ENCODE peak calls at places on chromosomes 16 and 17, in eight cellular contexts. T, R, W, S, Z, V, K and Y are unnamed samples.

GRCh38 chr17:38586788-38587187 is 19.0 kb downstream of the SRCIN1 start:
- DNase-seq in T (no peak), Z (no peak), R (no peak), V (no peak), S (no peak), K (no peak), W (no peak), Y (no peak)

GRCh38 chr16:85757341-85757822 is 6.5 kb upstream of the C16orf74 start:
- DNase-seq in V (no peak), S (no peak), W (no peak), T (no peak), Z (peak; percentile 67), K (no peak), R (no peak), Y (no peak)

GRCh38 chr17:35616506-35616905 is 29.4 kb downstream of the AP2B1 start:
- DNase-seq in Z (no peak), S (no peak), V (no peak), W (no peak), K (no peak), T (no peak), R (no peak), Y (no peak)

GRCh38 chr16:88978608-88979346 is 1.8 kb upstream of the CBFA2T3 start:
- DNase-seq in S (no peak), K (no peak), R (no peak), Z (no peak), T (no peak), V (no peak), W (no peak), Y (no peak)

GRCh38 chr16:96935-97381 is 18.9 kb downstream of the MPG start:
- DNase-seq in K (peak; percentile 92), V (peak; percentile 93), R (no peak), T (peak; percentile 96), Z (no peak), W (peak; percentile 86), S (peak; percentile 93), Y (peak; percentile 81)

GRCh38 chr16:85286970-85287814 is 174.9 kb upstream of the CIBAR2 start:
- DNase-seq in W (no peak), K (no peak), V (no peak), R (no peak), Z (no peak), S (no peak), T (peak; percentile 77), Y (no peak)

GRCh38 chr16:5874899-5875298 is 777.3 kb upstream of the EEF2KMT start:
- DNase-seq in R (no peak), W (no peak), V (no peak), Z (no peak), S (no peak), K (no peak), T (no peak), Y (no peak)

GRCh38 chr16:76970087-76970744 is 220.8 kb upstream of the MON1B start:
- DNase-seq in S (no peak), R (no peak), K (no peak), T (no peak), V (peak; percentile 29), Z (no peak), W (no peak), Y (no peak)

GRCh38 chr17:69269174-69269998 is 40.8 kb upstream of the ABCA10 start:
- DNase-seq in Z (no peak), S (peak; percentile 23), V (no peak), W (no peak), K (no peak), T (no peak), R (no peak), Y (peak; percentile 34)

GRCh38 chr16:24525970-24526559 is 13.3 kb upstream of the RBBP6 start:
- DNase-seq in T (no peak), Z (no peak), V (peak; percentile 50), S (peak; percentile 48), W (no peak), K (no peak), R (no peak), Y (peak; percentile 58)

GRCh38 chr17:8447816-8448215 is 12.1 kb downstream of the NDEL1 start:
- DNase-seq in K (no peak), Z (no peak), V (no peak), T (no peak), W (peak; percentile 14), S (no peak), R (no peak), Y (peak; percentile 57)